ENCODE peak calls at places on chromosomes 4 and X, in five cellular contexts. U, C, E, Q and L are unnamed samples.

GRCh38 chr4:94559351-94559806 is 107.6 kb downstream of the PDLIM5 start:
- DNase-seq in C (no peak), E (peak), Q (no peak), U (no peak), L (no peak)

GRCh38 chrX:48592971-48593370 is 4.3 kb upstream of the WDR13 start:
- DNase-seq in C (no peak), U (no peak), E (no peak), Q (no peak), L (no peak)

GRCh38 chr4:176054942-176055341 is 10.7 kb upstream of the WDR17 start:
- DNase-seq in Q (no peak), C (no peak), U (no peak), E (no peak), L (no peak)

GRCh38 chr4:118281611-118282442 is 71.0 kb downstream of the PRSS12 start:
- DNase-seq in E (peak), Q (no peak), C (no peak), U (no peak), L (peak)

GRCh38 chrX:53440631-53441517 is 6.7 kb upstream of the HSD17B10 start:
- DNase-seq in U (no peak), Q (peak), E (peak), C (peak), L (no peak)

GRCh38 chr4:30717208-30718020 is 2.8 kb upstream of the PCDH7 start:
- DNase-seq in E (peak), U (no peak), C (peak), Q (peak), L (no peak)

GRCh38 chr4:10983885-10984284 is 299.3 kb upstream of the CLNK start:
- DNase-seq in E (peak), Q (no peak), C (no peak), U (no peak), L (no peak)

GRCh38 chr4:38560763-38561558 is 103.0 kb upstream of the KLF3 start:
- DNase-seq in U (no peak), Q (no peak), C (no peak), E (peak), L (no peak)

GRCh38 chr4:151226004-151226932 is 50.7 kb upstream of the PRSS48 start:
- DNase-seq in E (peak), U (peak), Q (no peak), C (no peak), L (peak)

GRCh38 chr4:82687531-82687930 is 111.1 kb downstream of the SCD5 start:
- DNase-seq in U (no peak), Q (no peak), E (no peak), C (no peak), L (no peak)

GRCh38 chrX:149462849-149463248 is 42.3 kb downstream of the IDS start:
- DNase-seq in E (no peak), U (no peak), Q (no peak), C (no peak), L (no peak)

GRCh38 chr4:122739174-122739573 is 6.7 kb downstream of the BBS12 start:
- DNase-seq in U (peak), E (peak), C (no peak), Q (no peak), L (peak)

GRCh38 chrX:49879656-49880277 is 483 bp downstream of the USP27X start:
- DNase-seq in U (no peak), Q (no peak), E (no peak), C (no peak), L (no peak)

GRCh38 chrX:80808160-80808735 is 1.4 kb downstream of the BRWD3 start:
- DNase-seq in C (peak), U (peak), E (peak), Q (peak), L (peak)

DNA sequence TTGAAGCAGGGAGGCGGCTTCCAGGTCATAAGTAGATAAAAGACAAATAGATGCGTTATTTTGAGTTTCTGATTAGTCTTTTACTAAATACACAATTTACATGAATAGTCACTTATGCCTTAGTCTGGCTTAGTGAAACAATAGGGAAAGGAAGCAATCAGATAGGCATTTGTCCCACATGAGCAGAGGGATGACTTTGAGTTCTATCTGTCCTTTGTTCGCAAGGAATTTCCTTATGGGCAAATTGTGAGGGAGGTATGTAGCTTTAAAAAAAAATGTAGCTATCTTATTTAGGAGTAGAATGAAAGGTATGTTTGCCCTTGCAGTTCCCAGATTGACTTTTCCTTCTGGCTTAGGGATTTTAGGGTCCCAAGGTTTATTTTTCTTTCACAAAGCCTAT is 26.3 kb upstream of the ADH1C start:
- DNase-seq in C (no peak), E (no peak), Q (no peak), U (no peak), L (no peak)
- H3K4me3 ChIP-seq in C (no peak), E (no peak), Q (no peak), U (no peak), L (no peak)

DNA sequence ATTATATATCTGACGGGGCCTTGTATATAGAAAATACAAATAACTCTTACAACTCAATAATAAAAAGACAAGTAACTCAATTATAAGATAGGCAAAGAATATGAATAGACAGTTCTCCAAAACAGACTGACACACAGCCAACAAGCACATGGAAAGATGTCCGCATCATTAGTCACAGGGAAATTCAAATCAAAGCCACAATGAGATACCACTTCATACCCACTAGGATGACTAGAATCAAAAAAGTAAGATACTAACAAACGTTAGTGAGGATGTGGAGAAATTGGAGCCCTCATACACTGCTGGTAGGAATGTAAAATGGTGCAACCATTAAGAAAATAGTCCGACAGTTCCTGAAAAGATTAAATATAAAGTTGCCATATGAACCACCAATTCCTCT is 115.7 kb downstream of the RCHY1 start:
- DNase-seq in C (no peak), U (no peak), Q (no peak), E (no peak), L (no peak)
- TF ChIP-seq CTCF in C (no peak), U (no peak), Q (no peak), E (no peak), L (no peak)

GRCh38 chr4:186029731-186030421 is 39.1 kb upstream of the TLR3 start:
- DNase-seq in U (no peak), C (peak), Q (peak), E (peak), L (peak)
- H3K4me3 ChIP-seq in U (no peak), C (no peak), Q (peak), E (no peak), L (peak)

GRCh38 chr4:76683154-76683553 is 214.8 kb downstream of the SOWAHB start:
- DNase-seq in Q (no peak), U (no peak), E (no peak), C (no peak), L (no peak)

GRCh38 chr4:76679691-76680090 is 218.3 kb downstream of the SOWAHB start:
- DNase-seq in C (no peak), U (no peak), E (no peak), Q (no peak), L (no peak)

GRCh38 chr4:76677571-76678326 is 220.2 kb downstream of the SOWAHB start:
- DNase-seq in E (peak), U (no peak), C (no peak), Q (peak), L (no peak)

GRCh38 chr4:76681996-76682395 is 215.9 kb downstream of the SOWAHB start:
- DNase-seq in Q (no peak), E (no peak), C (no peak), U (no peak), L (no peak)

DNA sequence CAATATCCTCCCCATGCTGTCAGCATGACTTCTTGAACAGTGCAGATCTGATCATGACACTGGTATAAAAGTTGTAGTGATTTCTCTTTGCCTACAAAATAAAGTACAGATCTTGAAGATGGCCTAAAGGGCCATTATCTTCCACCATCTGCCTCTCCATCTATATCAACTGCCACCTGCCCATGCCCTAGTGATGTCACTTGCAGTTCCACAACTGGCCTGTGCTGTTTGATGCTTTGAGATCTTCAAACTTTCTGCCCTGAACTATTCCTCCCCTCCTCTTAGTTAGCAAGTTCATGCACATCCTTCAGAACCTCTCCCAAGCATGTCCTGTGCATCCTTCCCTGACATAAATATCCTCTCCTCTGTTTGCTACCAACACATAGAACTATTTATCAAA is 217.0 kb downstream of the SOWAHB start:
- DNase-seq in C (no peak), U (no peak), E (no peak), Q (no peak), L (no peak)
- TF ChIP-seq CTCF in C (no peak), U (no peak), E (peak), Q (no peak), L (no peak)